ENCODE peak calls at places on chromosomes 7 and 10, in four cellular contexts. T is HepG2, O is K562, D is GM12878. H is an unnamed sample.

GRCh38 chr10:130737622-130738021 is 573.9 kb downstream of the TCERG1L start:
- DNase-seq in T (no peak), O (no peak), D (no peak), H (no peak)

GRCh38 chr10:23439920-23440875 is 1.3 kb downstream of the OTUD1 start:
- DNase-seq in T (no peak), O (no peak), D (no peak), H (peak)

GRCh38 chr10:49615721-49616120 is 1.9 kb downstream of the CHAT start:
- DNase-seq in T (no peak), O (no peak), D (no peak), H (no peak)

GRCh38 chr7:98348726-98349474 is 52.0 kb downstream of the BAIAP2L1 start:
- DNase-seq in T (no peak), O (peak), D (no peak), H (no peak)

GRCh38 chr7:159028456-159029401 is 115.9 kb downstream of the VIPR2 start:
- DNase-seq in T (no peak), O (no peak), D (no peak), H (no peak)

GRCh38 chr7:131945313-131945831 is 388.9 kb upstream of the PODXL start:
- DNase-seq in T (peak), O (peak), D (no peak), H (peak)

GRCh38 chr7:87628780-87629569 is 777 bp downstream of the RUNDC3B start:
- DNase-seq in T (peak), O (no peak), D (no peak), H (peak)

GRCh38 chr10:126972622-126973414 is 67.6 kb downstream of the DOCK1 start:
- DNase-seq in T (peak), O (no peak), D (no peak), H (no peak)

GRCh38 chr7:74013539-74014272 is 14.3 kb upstream of the ELN start:
- DNase-seq in T (no peak), O (no peak), D (no peak), H (no peak)

DNA sequence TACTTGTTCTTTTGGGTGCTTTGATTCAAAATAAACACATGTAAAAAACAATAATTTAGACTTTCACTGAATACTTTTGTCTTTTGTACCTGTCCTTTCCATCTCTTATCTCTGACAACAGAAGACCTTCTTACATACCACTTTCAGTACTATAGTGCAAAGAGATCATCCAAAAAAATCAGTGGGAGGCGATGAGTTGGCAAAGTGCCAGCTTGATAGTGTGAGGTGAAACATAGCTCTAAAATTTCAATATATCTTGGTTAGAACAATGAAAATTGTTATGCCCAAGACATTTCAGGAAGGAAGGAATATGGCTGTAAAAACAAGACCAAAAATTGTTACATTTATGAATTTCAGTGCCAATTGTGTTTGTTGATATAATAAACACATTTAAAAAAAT is 390.2 kb upstream of the COBL start:
- DNase-seq in T (no peak), O (no peak), D (no peak), H (no peak)
- TF ChIP-seq TARDBP in T (no peak), O (no peak), D (no peak), H (no peak)

GRCh38 chr7:102107474-102108104 is 179.1 kb upstream of the SH2B2 start:
- DNase-seq in T (no peak), O (no peak), D (no peak), H (no peak)

GRCh38 chr7:102106625-102107024 is 180.0 kb upstream of the SH2B2 start:
- DNase-seq in T (no peak), O (no peak), D (no peak), H (no peak)

GRCh38 chr7:102111758-102112119 is 174.9 kb upstream of the SH2B2 start:
- DNase-seq in T (no peak), O (no peak), D (no peak), H (no peak)

GRCh38 chr7:102115181-102115580 is 171.5 kb upstream of the SH2B2 start:
- DNase-seq in T (no peak), O (no peak), D (no peak), H (no peak)

DNA sequence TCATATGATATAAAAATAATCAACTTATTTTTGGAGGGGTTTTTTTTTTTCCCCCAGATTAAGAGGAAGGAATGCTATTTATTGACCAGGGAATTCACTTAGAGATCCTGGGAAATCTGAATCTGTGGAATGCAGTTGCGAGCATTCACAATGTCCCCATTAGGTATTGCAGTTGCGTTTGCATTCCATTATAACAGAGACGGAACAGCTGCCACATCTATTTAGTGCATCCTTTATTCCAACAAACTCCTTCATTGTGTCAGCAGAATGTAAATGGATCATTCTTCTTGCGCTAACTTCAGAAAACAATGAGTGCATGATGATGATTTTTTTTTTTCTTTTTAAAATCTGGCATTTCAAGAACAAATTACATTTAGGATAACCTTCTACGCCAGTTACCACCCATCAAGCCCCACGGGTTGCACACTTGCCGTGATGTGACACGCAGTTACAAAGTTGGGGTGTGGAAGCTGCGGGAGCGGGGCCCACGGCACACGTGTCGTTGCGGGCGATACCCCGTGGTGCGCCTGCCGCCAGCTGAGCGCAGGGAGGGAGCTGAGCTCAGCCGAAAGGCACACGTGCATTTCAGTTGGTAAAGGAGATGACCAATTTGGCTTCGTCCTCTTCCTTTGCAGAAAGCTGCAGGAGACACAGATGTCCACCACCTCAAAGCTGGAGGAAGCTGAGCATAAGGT is 175.5 kb upstream of the SH2B2 start:
- DNase-seq in T (no peak), O (no peak), D (no peak), H (no peak)
- TF ChIP-seq TARDBP in T (no peak), O (no peak), D (no peak), H (no peak)

GRCh38 chr7:105693576-105693975 is 112.3 kb upstream of the EFCAB10 start:
- DNase-seq in T (no peak), O (no peak), D (no peak), H (no peak)

GRCh38 chr7:105689093-105689819 is 108.0 kb upstream of the EFCAB10 start:
- DNase-seq in T (no peak), O (no peak), D (no peak), H (no peak)

GRCh38 chr7:105691029-105691691 is 109.9 kb upstream of the EFCAB10 start:
- DNase-seq in T (no peak), O (no peak), D (no peak), H (no peak)

GRCh38 chr7:105690286-105690915 is 109.1 kb upstream of the EFCAB10 start:
- DNase-seq in T (no peak), O (no peak), D (no peak), H (no peak)

DNA sequence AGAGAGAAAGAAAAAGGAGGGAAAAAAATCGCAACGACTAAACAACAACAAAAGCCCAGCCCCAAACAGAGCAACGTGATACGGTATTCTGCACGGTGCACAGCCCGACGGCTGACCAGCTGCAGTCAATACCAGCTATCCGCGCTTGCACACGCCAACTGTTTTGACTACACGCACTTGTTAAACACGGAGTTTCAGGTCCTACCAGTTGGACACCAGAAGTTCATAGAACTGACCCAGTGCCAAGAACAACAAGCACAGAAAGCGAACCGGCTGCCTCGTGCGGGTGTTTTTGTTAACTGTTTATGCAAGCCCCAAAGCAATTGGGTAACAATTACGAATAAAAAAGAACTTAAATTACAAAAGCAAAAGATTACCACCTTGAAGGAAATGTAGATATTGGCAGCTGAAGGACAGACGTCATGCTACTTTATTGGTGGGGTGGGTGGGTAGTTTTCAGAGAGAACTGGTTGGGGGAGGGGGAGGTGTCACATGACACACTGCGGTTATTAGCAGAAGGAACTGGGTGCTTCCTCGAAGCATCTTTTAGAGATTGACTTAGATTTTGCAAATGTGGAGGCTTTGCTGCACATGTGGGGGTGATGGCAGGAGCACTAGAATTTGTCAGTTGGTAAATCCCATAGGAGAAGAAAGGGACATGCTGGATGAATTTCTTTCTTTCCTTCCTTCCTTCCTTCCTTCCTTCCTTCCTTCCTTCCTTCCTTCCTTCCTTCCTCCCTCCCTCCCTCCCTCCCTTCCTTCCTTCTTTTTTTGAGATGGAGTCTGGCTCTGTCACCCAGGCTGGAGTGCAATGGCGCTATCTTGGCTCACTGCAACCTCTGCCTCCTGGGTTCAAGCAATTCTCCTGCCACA is 110.6 kb upstream of the EFCAB10 start:
- DNase-seq in T (no peak), O (no peak), D (no peak), H (peak)
- TF ChIP-seq TARDBP in T (no peak), O (no peak), D (no peak), H (no peak)

GRCh38 chr10:11849908-11850307 is 26.8 kb downstream of the PROSER2 start:
- DNase-seq in T (no peak), O (no peak), D (no peak), H (no peak)
- TF ChIP-seq TARDBP in T (no peak), O (no peak), D (no peak), H (no peak)

GRCh38 chr10:102123223-102123622 is 3.1 kb upstream of the LDB1 start:
- DNase-seq in T (no peak), O (no peak), D (no peak), H (no peak)

GRCh38 chr10:102120987-102121738 is 995 bp upstream of the LDB1 start:
- DNase-seq in T (no peak), O (no peak), D (no peak), H (no peak)

GRCh38 chr10:102120142-102120986 is at the start of gene LDB1:
- DNase-seq in T (peak), O (peak), D (no peak), H (peak)

GRCh38 chr10:102121739-102122372 is 1.7 kb upstream of the LDB1 start:
- DNase-seq in T (no peak), O (no peak), D (no peak), H (no peak)

GRCh38 chr10:102122450-102122849 is 2.3 kb upstream of the LDB1 start:
- DNase-seq in T (no peak), O (no peak), D (no peak), H (no peak)
- TF ChIP-seq TARDBP in T (no peak), O (no peak), D (no peak), H (no peak)

GRCh38 chr10:98013122-98013521 is 17.3 kb downstream of the CRTAC1 start:
- DNase-seq in T (no peak), O (no peak), D (no peak), H (no peak)
- TF ChIP-seq TARDBP in T (no peak), O (no peak), D (no peak), H (no peak)